ENCODE peak calls at places on chromosomes 5 and 9, in seven cellular contexts. O, Q, V, C, A, W and N are unnamed samples.

GRCh38 chr5:143924311-143924710 is 112.3 kb downstream of the HMHB1 start:
- DNase-seq in O (no peak), Q (no peak), V (no peak), C (no peak), A (no peak), W (no peak), N (no peak)

GRCh38 chr5:87229780-87230179 is 37.9 kb upstream of the RASA1 start:
- DNase-seq in O (no peak), Q (no peak), V (no peak), C (no peak), A (no peak), W (no peak), N (no peak)

GRCh38 chr9:129222691-129223218 is 44.7 kb upstream of the IER5L start:
- DNase-seq in O (no peak), Q (no peak), V (no peak), C (no peak), A (no peak), W (no peak), N (no peak)

GRCh38 chr5:103690676-103691075 is 128.1 kb upstream of the NUDT12 start:
- DNase-seq in O (no peak), Q (no peak), V (no peak), C (no peak), A (no peak), W (no peak), N (no peak)

GRCh38 chr5:79666758-79667157 is 22.9 kb upstream of the CMYA5 start:
- DNase-seq in O (no peak), Q (no peak), V (no peak), C (no peak), A (no peak), W (no peak), N (no peak)

GRCh38 chr5:154756203-154756870 is 1.2 kb downstream of the LARP1 start:
- DNase-seq in O (no peak), Q (peak; percentile 68), V (no peak), C (no peak), A (no peak), W (peak; percentile 80), N (peak; percentile 49)

GRCh38 chr9:123401879-123402513 is 46.0 kb downstream of the CRB2 start:
- DNase-seq in O (no peak), Q (peak; percentile 81), V (peak; percentile 23), C (no peak), A (peak; percentile 39), W (peak; percentile 77), N (peak; percentile 73)

GRCh38 chr9:33748633-33749304 is 46.6 kb upstream of the PRSS3 start:
- DNase-seq in O (no peak), Q (no peak), V (no peak), C (no peak), A (no peak), W (no peak), N (no peak)

GRCh38 chr5:91176288-91177016 is 206.7 kb downstream of the ARRDC3 start:
- DNase-seq in O (no peak), Q (no peak), V (no peak), C (no peak), A (no peak), W (no peak), N (no peak)

GRCh38 chr5:118628672-118629354 is 359.5 kb downstream of the DTWD2 start:
- DNase-seq in O (peak; percentile 29), Q (no peak), V (no peak), C (no peak), A (no peak), W (no peak), N (no peak)

GRCh38 chr5:141992349-141992963 is 20.4 kb downstream of the GNPDA1 start:
- DNase-seq in O (no peak), Q (peak; percentile 65), V (no peak), C (no peak), A (peak; percentile 55), W (peak; percentile 55), N (peak; percentile 85)

GRCh38 chr5:150485770-150486401 is 22.0 kb upstream of the NDST1 start:
- DNase-seq in O (no peak), Q (peak; percentile 93), V (no peak), C (no peak), A (no peak), W (peak; percentile 79), N (peak; percentile 85)

GRCh38 chr5:164649266-164649665 is 1143.8 kb downstream of the MAT2B start:
- DNase-seq in O (no peak), Q (peak; percentile 12), V (no peak), C (no peak), A (no peak), W (no peak), N (peak; percentile 53)

GRCh38 chr5:10734050-10734709 is 26.9 kb downstream of the DAP start:
- DNase-seq in O (no peak), Q (no peak), V (no peak), C (no peak), A (no peak), W (peak; percentile 91), N (no peak)

GRCh38 chr9:100714372-100715099 is 136.7 kb downstream of the CAVIN4 start:
- DNase-seq in O (peak; percentile 17), Q (peak; percentile 74), V (peak; percentile 41), C (no peak), A (peak; percentile 48), W (peak; percentile 72), N (peak; percentile 23)

GRCh38 chr5:177453852-177454396 is 7.3 kb downstream of the PRR7 start:
- DNase-seq in O (no peak), Q (no peak), V (no peak), C (no peak), A (no peak), W (no peak), N (no peak)

GRCh38 chr5:95620870-95621838 is 1.3 kb downstream of the GPR150 start:
- DNase-seq in O (no peak), Q (peak; percentile 80), V (no peak), C (no peak), A (no peak), W (no peak), N (no peak)

GRCh38 chr5:142104491-142104890 is 4.1 kb upstream of the NDFIP1 start:
- DNase-seq in O (no peak), Q (no peak), V (no peak), C (no peak), A (no peak), W (no peak), N (no peak)

GRCh38 chr9:108478431-108478837 is 377.4 kb downstream of the ACTL7B start:
- DNase-seq in O (no peak), Q (no peak), V (no peak), C (no peak), A (no peak), W (no peak), N (peak; percentile 29)

GRCh38 chr9:87011551-87011950 is 64.2 kb upstream of the GAS1 start:
- DNase-seq in O (no peak), Q (no peak), V (no peak), C (no peak), A (no peak), W (no peak), N (no peak)

GRCh38 chr5:59351076-59351794 is 542.3 kb downstream of the PDE4D start:
- DNase-seq in O (no peak), Q (no peak), V (no peak), C (no peak), A (no peak), W (no peak), N (no peak)

GRCh38 chr5:57221049-57221568 is 47.2 kb downstream of the GPBP1 start:
- DNase-seq in O (no peak), Q (peak; percentile 49), V (peak; percentile 35), C (peak; percentile 42), A (peak; percentile 59), W (peak; percentile 34), N (peak; percentile 30)

GRCh38 chr5:31364881-31365636 is 166.8 kb downstream of the DROSHA start:
- DNase-seq in O (no peak), Q (no peak), V (no peak), C (no peak), A (no peak), W (no peak), N (no peak)

GRCh38 chr9:37039065-37039464 is 5.0 kb upstream of the PAX5 start:
- DNase-seq in O (no peak), Q (no peak), V (no peak), C (no peak), A (no peak), W (no peak), N (no peak)

GRCh38 chr9:29773676-29774075 is 2200.4 kb upstream of the C9orf72 start:
- DNase-seq in O (no peak), Q (no peak), V (no peak), C (no peak), A (no peak), W (no peak), N (no peak)

DNA sequence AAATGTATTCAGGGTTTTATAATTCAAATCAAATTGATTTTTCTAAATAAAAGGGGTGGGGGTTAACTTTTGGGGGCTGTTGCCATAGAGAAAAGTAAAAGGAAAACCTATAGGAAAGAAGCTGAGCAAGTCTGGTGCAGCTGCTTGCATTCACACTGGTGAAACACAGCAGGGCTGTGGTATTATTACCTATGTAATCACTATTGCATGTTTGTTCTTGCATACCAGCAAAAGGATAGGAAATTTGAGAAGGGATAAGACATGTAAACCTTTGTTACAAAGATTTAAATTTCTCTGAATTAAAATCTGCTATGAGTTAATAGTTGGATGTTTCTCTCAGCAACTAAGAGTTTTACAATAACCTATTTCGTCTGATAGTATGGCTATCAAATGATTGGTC is 346.7 kb downstream of the EFNA5 start:
- DNase-seq in O (no peak), Q (no peak), V (no peak), C (no peak), A (no peak), W (no peak), N (no peak)
- TF ChIP-seq JUND in O (no peak), Q (no peak), V (no peak), C (no peak), A (no peak), W (no peak), N (no peak)

GRCh38 chr5:41670216-41670615 is 159.8 kb upstream of the PLCXD3 start:
- DNase-seq in O (no peak), Q (no peak), V (no peak), C (no peak), A (no peak), W (no peak), N (no peak)

GRCh38 chr5:41670854-41671791 is 160.7 kb upstream of the PLCXD3 start:
- DNase-seq in O (no peak), Q (no peak), V (no peak), C (no peak), A (no peak), W (no peak), N (no peak)
- TF ChIP-seq JUND in O (no peak), Q (no peak), V (no peak), C (no peak), A (no peak), W (no peak), N (no peak)

DNA sequence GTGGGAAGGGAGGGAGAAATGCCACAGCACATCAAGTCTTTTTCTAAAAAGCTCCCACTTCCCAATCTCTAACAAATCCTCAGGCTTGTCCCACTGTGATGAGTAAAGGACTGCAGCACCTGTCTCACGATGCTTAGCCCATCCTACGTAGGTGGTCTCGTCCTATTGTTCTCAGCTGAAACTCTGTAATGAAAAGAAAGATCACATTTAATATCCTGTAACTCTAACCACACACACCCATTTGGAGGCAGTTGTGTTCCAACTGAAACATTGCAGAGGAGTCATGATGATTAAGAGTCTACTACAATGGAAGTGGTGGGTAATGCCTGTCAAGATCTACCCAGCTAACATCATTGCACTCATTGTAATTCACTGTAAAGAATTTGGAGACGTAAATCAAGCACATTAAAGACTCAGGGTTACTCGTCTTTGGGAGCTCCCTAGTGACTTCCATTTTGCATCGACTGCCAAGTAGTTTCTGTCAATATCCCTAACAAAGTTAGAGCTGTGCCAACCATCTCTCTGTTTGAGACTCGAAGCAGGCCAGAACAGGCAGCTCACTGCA is 106.0 kb upstream of the PTPN3 start:
- DNase-seq in O (no peak), Q (no peak), V (no peak), C (no peak), A (no peak), W (no peak), N (no peak)
- TF ChIP-seq JUND in O (no peak), Q (no peak), V (no peak), C (no peak), A (no peak), W (no peak), N (no peak)

GRCh38 chr5:88688981-88689661 is 193.9 kb downstream of the MEF2C start:
- DNase-seq in O (no peak), Q (no peak), V (no peak), C (no peak), A (no peak), W (no peak), N (peak; percentile 60)
- TF ChIP-seq JUND in O (no peak), Q (no peak), V (no peak), C (no peak), A (no peak), W (no peak), N (no peak)